ENCODE peak calls at places on chromosomes 2 and 18, in six cellular contexts. V is neuronal stem cell, C is tibial artery, B is testis, Z is right lobe of liver, G is GM23248. E is an unnamed sample.

GRCh38 chr2:235394278-235394828 is 99.5 kb upstream of the AGAP1 start:
- DNase-seq in V (no peak), C (no peak), B (no peak), Z (no peak), G (peak; percentile 81), E (peak; percentile 90)

GRCh38 chr2:181806039-181806392 is 85.5 kb upstream of the ITPRID2 start:
- DNase-seq in V (no peak), C (no peak), B (peak; percentile 32), Z (no peak), G (no peak), E (peak; percentile 28)

GRCh38 chr2:30267161-30267568 is 35.8 kb downstream of the LBH start:
- DNase-seq in V (no peak), C (no peak), B (no peak), Z (no peak), G (no peak), E (no peak)

GRCh38 chr18:75214766-75215515 is 4.3 kb downstream of the TSHZ1 start:
- DNase-seq in V (no peak), C (no peak), B (no peak), Z (no peak), G (no peak), E (no peak)

GRCh38 chr18:24089059-24089458 is 49.8 kb upstream of the CABYR start:
- DNase-seq in V (no peak), C (no peak), B (no peak), Z (no peak), G (peak; percentile 23), E (no peak)

GRCh38 chr2:181779288-181779871 is 99.1 kb upstream of the NEUROD1 start:
- DNase-seq in V (no peak), C (no peak), B (no peak), Z (no peak), G (no peak), E (no peak)

GRCh38 chr2:14907014-14907612 is 274.6 kb downstream of the LRATD1 start:
- DNase-seq in V (no peak), C (no peak), B (no peak), Z (no peak), G (peak; percentile 10), E (no peak)

GRCh38 chr2:1051585-1051984 is 100.9 kb downstream of the SNTG2 start:
- DNase-seq in V (no peak), C (no peak), B (no peak), Z (no peak), G (no peak), E (no peak)

GRCh38 chr2:27212626-27213471 is 781 bp upstream of the SLC5A6 start:
- DNase-seq in V (no peak), C (no peak), B (peak; percentile 45), Z (peak; percentile 37), G (peak; percentile 86), E (peak; percentile 76)

GRCh38 chr2:188974184-188974583 is at the start of gene COL3A1:
- DNase-seq in V (no peak), C (peak; percentile 68), B (peak; percentile 52), Z (no peak), G (peak; percentile 75), E (peak; percentile 78)

GRCh38 chr2:146634256-146635068 is 1210.4 kb upstream of the ACVR2A start:
- DNase-seq in V (no peak), C (no peak), B (no peak), Z (no peak), G (peak; percentile 76), E (peak; percentile 96)

GRCh38 chr2:239354132-239354790 is 46.6 kb downstream of the HDAC4 start:
- DNase-seq in V (no peak), C (no peak), B (no peak), Z (no peak), G (no peak), E (no peak)

GRCh38 chr18:66439670-66440069 is 164.2 kb downstream of the CDH19 start:
- DNase-seq in V (no peak), C (no peak), B (no peak), Z (no peak), G (no peak), E (no peak)

GRCh38 chr18:25099838-25100393 is 252.1 kb downstream of the ZNF521 start:
- DNase-seq in V (no peak), C (no peak), B (peak; percentile 25), Z (no peak), G (peak; percentile 33), E (no peak)

GRCh38 chr18:58268849-58269248 is 224.8 kb downstream of the NEDD4L start:
- DNase-seq in V (no peak), C (no peak), B (no peak), Z (no peak), G (peak; percentile 82), E (no peak)

GRCh38 chr2:56981554-56981953 is 797.8 kb downstream of the CCDC85A start:
- DNase-seq in V (no peak), C (no peak), B (no peak), Z (no peak), G (peak; percentile 34), E (no peak)

GRCh38 chr2:166609183-166609959 is 115.3 kb upstream of the SCN7A start:
- DNase-seq in V (no peak), C (no peak), B (no peak), Z (no peak), G (no peak), E (no peak)

GRCh38 chr18:7177131-7177744 is 53.7 kb upstream of the LRRC30 start:
- DNase-seq in V (peak; percentile 50), C (no peak), B (peak; percentile 91), Z (no peak), G (peak; percentile 86), E (peak; percentile 65)

GRCh38 chr2:41782306-41783158 is 265.3 kb upstream of the PKDCC start:
- DNase-seq in V (peak; percentile 37), C (no peak), B (peak; percentile 41), Z (no peak), G (peak; percentile 52), E (peak; percentile 44)

GRCh38 chr2:241349941-241350340 is 6.1 kb upstream of the FARP2 start:
- DNase-seq in V (no peak), C (no peak), B (no peak), Z (no peak), G (no peak), E (no peak)

GRCh38 chr2:84838434-84839145 is 42.3 kb downstream of the TRABD2A start:
- DNase-seq in V (no peak), C (peak; percentile 2), B (no peak), Z (no peak), G (peak; percentile 66), E (peak; percentile 80)

GRCh38 chr2:196798980-196799379 is 503 bp downstream of the GTF3C3 start:
- DNase-seq in V (peak; percentile 1), C (no peak), B (no peak), Z (no peak), G (peak; percentile 49), E (peak; percentile 16)

GRCh38 chr2:174752403-174753037 is 11.8 kb downstream of the CHRNA1 start:
- DNase-seq in V (no peak), C (no peak), B (no peak), Z (no peak), G (no peak), E (no peak)

DNA sequence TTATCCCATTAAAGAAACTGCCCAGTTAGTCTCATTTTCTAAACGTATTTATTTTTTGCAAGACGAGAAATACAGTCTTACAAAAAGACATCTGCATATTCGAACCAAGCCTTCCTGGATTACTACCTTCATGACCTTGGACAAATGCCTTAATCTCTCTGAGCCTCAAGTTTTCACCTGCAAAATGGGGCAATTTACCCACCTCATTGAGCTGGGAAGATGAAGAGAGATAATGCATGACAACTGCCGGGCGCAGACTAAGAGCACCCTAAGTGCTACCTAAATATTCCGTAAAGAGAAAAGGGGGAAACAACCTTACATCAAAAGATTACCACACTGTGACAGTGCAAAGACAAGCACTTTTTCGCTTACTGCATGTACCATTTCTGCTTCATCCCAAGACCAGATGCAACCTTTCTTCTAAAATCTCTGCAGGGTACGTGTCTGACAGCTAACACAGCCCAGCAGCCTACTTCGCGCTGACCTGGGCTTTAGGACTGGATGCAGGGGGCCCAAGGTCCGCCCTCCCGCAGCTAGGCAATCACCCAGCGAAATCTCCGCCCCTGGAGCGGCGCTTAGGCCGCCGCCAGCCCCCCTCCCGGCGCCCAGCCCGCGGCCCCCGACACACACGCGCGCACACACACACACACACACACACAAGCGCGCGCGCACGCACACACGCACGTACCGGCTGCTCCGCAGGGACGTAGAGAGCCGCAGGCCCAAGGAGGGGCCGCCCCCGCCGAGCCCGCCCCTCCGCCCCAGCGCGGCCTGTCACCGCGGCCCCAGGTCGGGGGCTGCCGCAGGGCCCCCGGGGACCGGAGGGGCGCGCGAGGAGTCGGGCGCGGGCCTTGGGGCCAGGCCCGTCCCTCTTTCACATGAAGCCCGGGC is 766 bp downstream of the MAP3K2 start:
- DNase-seq in V (peak; percentile 80), C (peak; percentile 91), B (peak; percentile 89), Z (peak; percentile 90), G (peak; percentile 90), E (peak; percentile 90)
- H3K4me1 ChIP-seq in V (peaks cover 10% of the 10 kb centered on the region), C (no peaks in the 10 kb centered on the region), B (peaks cover 13% of the 10 kb centered on the region), Z (no peaks in the 10 kb centered on the region), G (peaks cover 33% of the 10 kb centered on the region), E (no peaks in the 10 kb centered on the region)

GRCh38 chr2:99476629-99477028 is 13.2 kb downstream of the REV1 start:
- DNase-seq in V (no peak), C (no peak), B (no peak), Z (peak; percentile 57), G (no peak), E (no peak)
- H3K4me1 ChIP-seq in V (peaks cover 9% of the 10 kb centered on the region), C (no peaks in the 10 kb centered on the region), B (peaks cover 61% of the 10 kb centered on the region), Z (peaks cover 7% of the 10 kb centered on the region), G (peaks cover 9% of the 10 kb centered on the region), E (peaks cover 5% of the 10 kb centered on the region)

GRCh38 chr18:77053616-77054287 is 78.8 kb downstream of the MBP start:
- DNase-seq in V (no peak), C (no peak), B (no peak), Z (no peak), G (no peak), E (no peak)
- H3K4me1 ChIP-seq in V (peaks cover 34% of the 10 kb centered on the region), C (no peaks in the 10 kb centered on the region), B (peaks cover 42% of the 10 kb centered on the region), Z (peaks cover 9% of the 10 kb centered on the region), G (peaks cover 17% of the 10 kb centered on the region), E (peaks cover 8% of the 10 kb centered on the region)

GRCh38 chr2:43171789-43172188 is 54.6 kb downstream of the ZFP36L2 start:
- DNase-seq in V (no peak), C (no peak), B (peak; percentile 62), Z (no peak), G (peak; percentile 31), E (peak; percentile 54)

GRCh38 chr2:43170733-43171101 is 55.7 kb downstream of the ZFP36L2 start:
- DNase-seq in V (no peak), C (no peak), B (no peak), Z (no peak), G (no peak), E (no peak)

GRCh38 chr2:43169091-43169936 is 57.1 kb downstream of the ZFP36L2 start:
- DNase-seq in V (no peak), C (no peak), B (no peak), Z (no peak), G (no peak), E (no peak)

GRCh38 chr2:43168016-43168369 is 58.4 kb downstream of the ZFP36L2 start:
- DNase-seq in V (no peak), C (no peak), B (no peak), Z (no peak), G (no peak), E (no peak)

DNA sequence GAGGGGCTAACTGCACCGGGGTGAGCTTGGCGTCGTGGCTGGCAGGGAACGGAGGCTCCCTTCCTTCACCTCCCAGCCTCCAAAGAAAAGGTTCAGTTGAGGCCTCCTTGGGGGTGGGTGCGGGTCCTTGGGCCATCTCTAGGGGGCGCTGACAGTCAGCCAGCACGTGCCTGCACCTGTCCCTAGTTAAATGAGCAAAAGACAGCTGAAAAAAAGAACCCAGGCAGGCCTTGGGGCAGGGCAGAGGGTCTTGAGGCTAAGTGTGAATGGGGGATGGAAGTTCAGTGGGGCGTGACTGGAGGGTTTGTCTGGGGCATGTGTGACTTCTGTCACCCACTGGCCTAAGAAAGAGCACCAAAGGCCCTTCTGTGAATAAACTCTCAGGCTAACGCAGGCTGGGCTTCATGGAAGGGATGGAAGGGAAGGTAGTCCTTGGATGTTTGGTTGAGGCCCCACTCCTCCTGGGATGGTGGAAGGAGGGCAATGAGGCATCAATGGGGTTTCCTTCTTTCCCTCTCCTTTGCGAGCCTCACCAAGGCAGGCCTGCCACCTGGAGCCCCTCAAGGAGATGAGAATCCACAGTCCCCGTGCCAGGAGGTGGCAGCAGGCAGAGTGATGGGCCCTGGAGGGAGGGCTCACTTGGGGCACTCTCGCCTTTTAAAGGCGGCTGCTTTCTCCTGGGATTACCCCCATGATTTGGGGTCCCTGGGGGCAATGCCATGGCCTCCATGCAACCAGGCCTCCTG is 56.2 kb downstream of the ZFP36L2 start:
- DNase-seq in V (no peak), C (no peak), B (no peak), Z (peak; percentile 74), G (no peak), E (no peak)
- H3K4me1 ChIP-seq in V (peaks cover 24% of the 10 kb centered on the region), C (no peaks in the 10 kb centered on the region), B (no peaks in the 10 kb centered on the region), Z (no peaks in the 10 kb centered on the region), G (peaks cover 9% of the 10 kb centered on the region), E (peaks cover 5% of the 10 kb centered on the region)